ENCODE peak calls at places on chromosome 1, in five cellular contexts. R is cardiac fibroblast, A is cardiac muscle cell, V is B cell, N is ovary. L is an unnamed sample.

GRCh38 chr1:2135425-2135824 is 59.1 kb downstream of the FAAP20 start:
- DNase-seq in N (peak), V (no peak), A (peak), R (peak), L (peak)

GRCh38 chr1:65247419-65248359 is 61.7 kb upstream of the DNAJC6 start:
- DNase-seq in R (peak), N (no peak), V (no peak), A (peak), L (no peak)

GRCh38 chr1:43970502-43970901 is 692 bp downstream of the DPH2 start:
- DNase-seq in R (no peak), N (no peak), A (no peak), V (no peak), L (no peak)

GRCh38 chr1:41716188-41717130 is 202.3 kb downstream of the HIVEP3 start:
- DNase-seq in A (no peak), R (no peak), V (no peak), N (no peak), L (no peak)

GRCh38 chr1:25781130-25781433 is 18.9 kb upstream of the SELENON start:
- DNase-seq in A (no peak), V (no peak), R (no peak), N (no peak), L (no peak)

GRCh38 chr1:7430646-7431045 is 340.4 kb upstream of the VAMP3 start:
- DNase-seq in A (no peak), V (no peak), R (no peak), N (no peak), L (no peak)

GRCh38 chr1:21007876-21008275 is 168.8 kb downstream of the EIF4G3 start:
- DNase-seq in V (no peak), N (no peak), R (no peak), A (no peak), L (no peak)

GRCh38 chr1:181090653-181091126 is 2.2 kb downstream of the IER5 start:
- DNase-seq in R (no peak), V (peak), A (no peak), N (no peak), L (no peak)

GRCh38 chr1:69016468-69016867 is 519.6 kb upstream of the DEPDC1 start:
- DNase-seq in A (no peak), R (no peak), V (no peak), N (no peak), L (no peak)

GRCh38 chr1:98398092-98398491 is 263.4 kb upstream of the SNX7 start:
- DNase-seq in R (no peak), A (no peak), V (no peak), N (no peak), L (no peak)

GRCh38 chr1:178684542-178685000 is 40.5 kb upstream of the RALGPS2 start:
- DNase-seq in N (no peak), A (no peak), V (no peak), R (peak), L (no peak)

GRCh38 chr1:162913345-162913744 is 52.4 kb upstream of the CCDC190 start:
- DNase-seq in N (no peak), V (no peak), R (no peak), A (no peak), L (peak)

GRCh38 chr1:200410566-200410878 is 686 bp upstream of the ZNF281 start:
- DNase-seq in N (no peak), R (no peak), A (peak), V (peak), L (peak)

GRCh38 chr1:3785458-3786157 is 10.7 kb downstream of the LRRC47 start:
- DNase-seq in V (no peak), N (no peak), A (peak), R (no peak), L (no peak)

GRCh38 chr1:73100216-73100615 is 817.9 kb upstream of the NEGR1 start:
- DNase-seq in R (no peak), N (no peak), A (no peak), V (no peak), L (no peak)

GRCh38 chr1:29487291-29487690 is 251.0 kb downstream of the PTPRU start:
- DNase-seq in N (no peak), A (no peak), R (no peak), V (no peak), L (no peak)

GRCh38 chr1:77834771-77835334 is 53.6 kb upstream of the NEXN start:
- DNase-seq in A (peak), R (peak), V (no peak), N (no peak), L (no peak)

GRCh38 chr1:248622491-248623106 is 12.3 kb downstream of the OR2T11 start:
- DNase-seq in A (peak), N (no peak), V (peak), R (peak), L (peak)

GRCh38 chr1:228393268-228393699 is 13.4 kb downstream of the TRIM11 start:
- DNase-seq in R (peak), A (peak), V (no peak), N (no peak), L (peak)

GRCh38 chr1:150152772-150153461 is 3.2 kb downstream of the PLEKHO1 start:
- DNase-seq in R (peak), A (no peak), V (no peak), N (no peak), L (no peak)

GRCh38 chr1:112713466-112714312 is 1.4 kb downstream of the PPM1J start:
- DNase-seq in V (peak), A (no peak), R (no peak), N (no peak), L (no peak)

GRCh38 chr1:112715264-112716053 is at the start of gene PPM1J:
- DNase-seq in N (peak), A (peak), R (peak), V (peak), L (peak)

GRCh38 chr1:112716133-112716720 is 1.1 kb upstream of the PPM1J start:
- DNase-seq in N (peak), A (peak), R (peak), V (peak), L (peak)

GRCh38 chr1:112712701-112713128 is 2.4 kb downstream of the PPM1J start:
- DNase-seq in A (no peak), R (no peak), V (no peak), N (no peak), L (no peak)

GRCh38 chr1:112714313-112715263 is 544 bp downstream of the PPM1J start:
- DNase-seq in N (peak), V (no peak), R (peak), A (no peak), L (no peak)
- TF ChIP-seq CTCF in N (no peak), V (no peak), R (no peak), A (peak), L (no peak)

GRCh38 chr1:231969078-231969477 is 342.5 kb downstream of the DISC1 start:
- DNase-seq in R (no peak), A (no peak), V (no peak), N (no peak), L (no peak)

GRCh38 chr1:231964955-231965354 is 338.4 kb downstream of the DISC1 start:
- DNase-seq in A (no peak), V (no peak), R (no peak), N (no peak), L (no peak)

GRCh38 chr1:231965615-231966014 is 339.0 kb downstream of the DISC1 start:
- DNase-seq in R (no peak), V (no peak), A (no peak), N (no peak), L (no peak)

GRCh38 chr1:231964241-231964640 is 337.7 kb downstream of the DISC1 start:
- DNase-seq in V (no peak), A (no peak), N (no peak), R (no peak), L (no peak)

GRCh38 chr1:231966983-231967382 is 340.4 kb downstream of the DISC1 start:
- DNase-seq in V (no peak), A (no peak), R (no peak), N (no peak), L (peak)
- TF ChIP-seq CTCF in V (no peak), A (no peak), R (no peak), N (no peak), L (no peak)

DNA sequence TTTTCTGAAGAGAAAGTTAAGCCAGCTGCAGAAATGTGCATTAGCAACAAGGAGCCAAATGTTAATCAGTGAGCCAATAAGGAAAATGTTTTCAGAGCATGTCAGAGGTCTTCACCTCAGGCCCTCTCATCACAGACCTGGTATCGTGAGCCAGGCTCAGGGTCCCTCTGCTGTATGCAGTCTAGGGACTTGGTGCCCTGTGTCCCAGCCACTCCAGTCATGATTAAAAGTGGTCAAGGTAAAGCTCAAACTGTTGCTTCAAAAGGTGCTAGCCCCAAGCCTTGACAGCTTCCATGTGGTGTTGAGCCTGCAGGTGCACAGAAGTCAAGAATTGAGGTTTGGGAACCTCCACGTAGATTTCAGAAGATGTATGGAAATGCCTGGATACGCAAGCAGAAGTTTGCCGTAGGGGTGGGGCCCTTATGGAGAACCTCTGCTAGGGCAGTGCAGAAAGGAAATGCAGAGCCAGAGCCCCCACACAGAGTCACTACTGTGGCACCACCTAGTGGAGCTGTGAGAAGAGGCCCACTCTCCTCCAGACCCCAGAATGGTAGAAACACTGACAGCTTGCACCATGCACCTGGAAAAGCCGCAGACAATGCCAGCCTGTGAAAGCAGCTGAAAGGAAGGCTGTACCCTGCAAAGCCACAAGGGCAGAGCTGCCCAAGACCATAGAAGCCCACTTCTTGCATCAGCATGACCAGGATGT is 1128.7 kb downstream of the AMY1C start:
- DNase-seq in N (no peak), R (no peak), V (peak), A (peak), L (no peak)
- TF ChIP-seq CTCF in N (no peak), R (no peak), V (no peak), A (no peak), L (no peak)

GRCh38 chr1:202315576-202316168 is 26.1 kb downstream of the UBE2T start:
- DNase-seq in A (peak), R (peak), N (peak), V (peak), L (peak)
- TF ChIP-seq CTCF in A (peak), R (peak), N (peak), V (peak), L (peak)

DNA sequence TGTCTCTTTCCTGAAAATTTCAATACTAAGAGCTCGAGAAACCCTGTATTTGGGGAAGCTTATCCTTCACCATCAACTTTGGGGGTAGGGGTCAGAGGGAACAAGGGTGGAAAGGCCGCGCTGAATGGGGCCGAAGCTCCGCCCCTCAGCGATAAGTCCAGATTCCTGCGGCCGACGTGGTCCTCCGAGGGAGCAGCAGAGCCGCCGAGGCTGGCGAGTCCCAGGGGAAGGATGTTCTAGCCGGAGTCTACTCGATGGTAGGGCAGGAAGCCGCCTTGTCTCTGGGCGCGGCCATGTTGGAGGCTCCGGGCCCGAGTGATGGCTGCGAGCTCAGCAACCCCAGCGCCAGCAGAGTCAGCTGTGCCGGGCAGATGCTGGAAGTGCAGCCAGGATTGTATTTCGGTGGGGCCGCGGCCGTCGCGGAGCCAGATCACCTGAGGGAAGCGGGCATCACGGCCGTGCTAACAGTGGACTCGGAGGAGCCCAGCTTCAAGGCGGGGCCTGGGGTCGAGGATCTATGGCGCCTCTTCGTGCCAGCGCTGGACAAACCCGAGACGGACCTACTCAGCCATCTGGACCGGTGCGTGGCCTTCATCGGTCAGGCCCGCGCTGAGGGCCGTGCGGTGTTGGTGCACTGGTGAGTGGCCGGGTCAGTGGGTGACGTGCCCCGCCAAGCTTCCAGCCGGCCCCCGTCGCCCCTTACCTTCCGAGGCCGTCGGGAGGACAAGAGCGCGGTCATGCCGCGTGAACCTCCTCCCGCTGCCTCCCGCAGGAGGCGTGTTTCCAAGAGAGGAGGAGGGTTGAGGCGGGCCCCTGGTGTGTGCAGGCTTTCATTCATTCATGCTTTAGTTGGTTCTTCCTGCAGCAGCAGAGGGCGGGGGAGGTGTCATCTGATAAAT is at the start of gene DUSP12:
- DNase-seq in A (peak), N (peak), V (peak), R (peak), L (peak)
- TF ChIP-seq CTCF in A (no peak), N (no peak), V (no peak), R (no peak), L (peak)

GRCh38 chr1:15739745-15740144 is 2.6 kb upstream of the TMEM82 start:
- DNase-seq in V (no peak), N (no peak), R (no peak), A (no peak), L (no peak)
- TF ChIP-seq CTCF in V (no peak), N (no peak), R (peak), A (peak), L (no peak)

DNA sequence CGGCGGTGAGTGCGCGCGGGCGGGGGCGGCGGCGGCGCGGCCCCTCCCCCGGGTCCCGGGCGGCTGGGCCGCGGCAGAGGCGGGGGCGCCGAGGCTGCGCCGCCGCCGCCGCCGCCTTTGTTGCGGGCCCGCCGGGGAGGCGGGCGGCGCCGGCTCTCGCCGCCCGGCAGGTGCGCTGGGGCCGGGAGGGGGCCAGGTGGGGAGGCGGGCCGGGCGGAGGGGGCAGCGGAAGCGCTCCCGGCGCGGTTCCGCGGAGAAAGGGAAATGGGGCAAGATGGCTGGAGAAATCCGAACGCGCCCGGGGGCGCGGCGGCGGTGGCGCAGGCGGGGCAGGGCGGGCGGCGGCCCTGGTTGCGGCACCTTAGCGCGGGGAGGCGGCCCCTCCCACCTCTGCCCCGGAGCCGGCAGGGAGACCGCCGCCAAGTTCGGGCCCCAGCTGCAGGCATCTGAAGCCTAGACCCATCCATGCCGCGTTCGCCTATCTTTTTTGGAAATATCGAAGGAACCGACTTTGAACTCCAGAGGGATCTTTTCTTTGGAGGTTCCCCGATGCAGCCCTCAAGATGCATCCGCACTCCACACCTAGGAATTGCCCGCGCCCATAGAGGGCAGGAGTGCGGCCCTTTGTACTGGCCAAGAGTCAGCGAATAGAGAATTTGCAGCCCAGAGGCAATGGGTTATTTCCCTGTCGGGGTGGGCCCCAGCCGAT is 479 bp downstream of the POGK start:
- DNase-seq in R (peak), N (peak), V (peak), A (peak), L (peak)
- TF ChIP-seq CTCF in R (peak), N (no peak), V (no peak), A (peak), L (peak)

GRCh38 chr1:85262985-85263384 is 3.5 kb upstream of the C1orf52 start:
- DNase-seq in A (no peak), N (no peak), V (no peak), R (no peak), L (no peak)

GRCh38 chr1:85264150-85264549 is 4.7 kb upstream of the C1orf52 start:
- DNase-seq in N (no peak), R (peak), A (no peak), V (no peak), L (no peak)

GRCh38 chr1:85259118-85259865 is at the start of gene C1orf52:
- DNase-seq in R (peak), N (peak), V (peak), A (peak), L (peak)

GRCh38 chr1:85258536-85259117 is 835 bp downstream of the C1orf52 start:
- DNase-seq in V (no peak), R (peak), N (no peak), A (peak), L (no peak)

GRCh38 chr1:85259866-85260345 is 444 bp upstream of the C1orf52 start:
- DNase-seq in V (no peak), A (no peak), N (no peak), R (peak), L (no peak)
- TF ChIP-seq CTCF in V (peak), A (no peak), N (no peak), R (no peak), L (peak)

DNA sequence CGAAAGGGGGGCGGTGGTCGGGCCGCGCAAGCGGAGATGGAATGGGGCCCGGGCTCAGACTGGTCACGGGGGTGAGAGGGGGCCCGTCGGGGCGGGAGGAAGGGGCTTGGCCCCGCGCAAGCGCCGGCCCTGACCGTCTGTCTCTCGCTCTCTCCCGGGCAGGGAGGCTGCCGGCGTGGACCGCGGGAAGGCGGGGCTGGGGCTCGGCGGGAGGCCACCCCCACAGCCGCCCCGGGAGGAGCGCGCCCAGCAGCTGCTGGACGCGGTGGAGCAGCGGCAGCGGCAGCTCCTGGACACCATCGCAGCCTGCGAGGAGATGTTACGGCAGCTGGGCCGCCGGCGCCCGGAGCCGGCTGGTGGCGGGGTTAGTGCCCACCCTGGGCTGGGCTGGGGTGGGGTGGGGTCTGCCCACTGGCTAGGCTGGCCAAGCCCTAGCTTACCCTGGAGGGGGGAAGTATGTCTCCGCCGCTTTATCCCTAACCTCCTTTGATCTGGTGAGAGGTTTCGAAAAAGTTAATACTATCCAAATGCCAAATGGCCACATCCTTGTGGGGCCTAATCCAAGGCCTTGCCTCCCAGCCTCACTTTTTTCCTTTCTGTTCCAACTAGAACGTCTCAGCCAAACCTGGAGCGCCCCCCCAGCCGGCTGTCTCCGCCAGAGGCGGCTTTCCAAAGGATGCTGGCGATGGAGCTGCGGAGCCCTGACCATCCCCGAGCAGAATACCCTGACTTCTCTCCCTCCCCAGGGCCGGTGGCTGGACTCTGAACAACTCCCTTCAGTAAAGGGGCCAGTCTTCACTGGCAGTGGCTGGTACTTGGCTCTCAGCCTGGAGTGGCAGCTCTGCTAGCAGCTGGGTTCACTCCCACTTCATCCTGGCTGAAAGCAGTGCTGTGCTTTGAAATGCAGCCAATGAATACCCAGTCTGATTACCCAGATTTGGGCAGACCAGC is 636 bp upstream of the YRDC start:
- DNase-seq in R (peak), A (peak), V (no peak), N (peak), L (peak)
- TF ChIP-seq CTCF in R (no peak), A (peak), V (no peak), N (no peak), L (no peak)

L was measured in Calu3.